ENCODE peak calls at places on chromosome 22, in ten cellular contexts. J, R, Q, A, L, U, Z, O, H and T are unnamed samples.

GRCh38 chr22:46867106-46867505 is 104.7 kb downstream of the TBC1D22A start:
- DNase-seq in A (no peak), Z (no peak), J (no peak), U (no peak), L (no peak), O (no peak), R (no peak), Q (no peak), H (no peak), T (no peak)

GRCh38 chr22:23750374-23750743 is 553 bp downstream of the ZNF70 start:
- DNase-seq in J (no peak), Z (no peak), L (no peak), R (no peak), A (no peak), O (no peak), H (no peak), U (no peak), Q (no peak), T (no peak)

GRCh38 chr22:27670701-27671412 is 130.7 kb downstream of the MN1 start:
- DNase-seq in Q (no peak), J (no peak), U (no peak), H (no peak), O (no peak), Z (no peak), R (no peak), A (peak), L (no peak), T (no peak)

GRCh38 chr22:24035296-24035695 is 24.2 kb downstream of the CABIN1 start:
- DNase-seq in U (no peak), A (peak), Q (no peak), Z (no peak), R (no peak), J (no peak), H (no peak), O (no peak), L (no peak), T (no peak)

GRCh38 chr22:30859714-30860095 is 108.9 kb downstream of the MORC2 start:
- DNase-seq in H (no peak), O (no peak), Z (no peak), A (no peak), U (no peak), R (no peak), Q (no peak), J (no peak), L (no peak), T (no peak)

GRCh38 chr22:33101550-33101949 is 43.4 kb upstream of the SYN3 start:
- DNase-seq in Q (no peak), L (no peak), O (no peak), R (no peak), J (no peak), U (no peak), Z (no peak), H (no peak), A (no peak), T (no peak)

GRCh38 chr22:19038164-19038546 is 84.1 kb downstream of the DGCR2 start:
- DNase-seq in A (no peak), Q (no peak), L (no peak), Z (no peak), O (no peak), H (no peak), J (no peak), R (no peak), U (no peak), T (no peak)

GRCh38 chr22:22410121-22410520 is 98.4 kb downstream of the ZNF280B start:
- DNase-seq in O (no peak), J (no peak), L (no peak), R (peak), U (no peak), H (no peak), A (peak), Q (no peak), Z (no peak), T (no peak)

GRCh38 chr22:26648761-26649363 is 8.5 kb upstream of the MIAT start:
- DNase-seq in A (no peak), L (no peak), Q (no peak), H (no peak), U (no peak), Z (no peak), R (no peak), O (no peak), J (no peak), T (no peak)

DNA sequence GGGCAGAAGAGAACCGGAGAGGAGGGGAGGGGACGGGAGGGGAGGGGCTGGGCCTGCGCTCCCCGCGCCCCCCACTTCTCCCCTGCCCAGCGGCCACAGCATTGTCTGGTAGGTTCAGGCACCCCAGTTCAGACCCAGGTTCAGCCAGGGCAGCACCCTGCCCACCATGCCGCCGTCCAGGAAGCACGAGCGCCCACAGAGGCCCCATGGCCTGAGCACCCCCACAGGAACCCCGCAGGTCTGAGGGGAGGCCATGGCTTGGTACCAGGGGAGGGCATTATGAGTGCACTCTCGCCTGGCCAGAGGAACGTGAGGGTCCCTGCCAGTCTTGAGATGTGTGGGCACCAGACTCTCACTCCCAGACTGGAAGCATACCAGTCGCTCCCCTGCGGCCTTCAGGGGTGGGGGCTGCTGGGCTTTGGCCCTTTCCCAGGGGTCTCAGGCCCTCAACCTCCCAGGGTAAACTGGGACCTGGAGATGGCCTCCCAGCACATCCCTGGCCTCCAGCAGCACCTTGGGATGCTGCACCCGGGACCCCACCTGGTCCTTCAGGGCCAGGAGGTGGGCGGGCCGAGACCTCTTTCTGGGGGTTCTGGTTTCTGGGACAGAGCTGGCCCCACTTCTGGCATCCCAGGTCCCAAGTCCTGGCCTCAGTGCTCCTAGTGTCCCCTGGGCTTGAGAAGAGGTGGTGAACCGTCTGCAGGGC is 598 bp upstream of the PLXNB2 start:
- DNase-seq in L (no peak), R (no peak), O (no peak), Q (no peak), Z (no peak), H (no peak), A (peak), U (no peak), J (no peak), T (no peak)
- H3K27ac ChIP-seq in L (no peak), R (peak), O (peak), Q (peak), Z (peak), H (no peak), A (peak), U (no peak), J (peak), T (no peak)

GRCh38 chr22:48923165-48923875 is 904.4 kb downstream of the BRD1 start:
- DNase-seq in Z (no peak), R (no peak), A (no peak), O (no peak), U (no peak), L (no peak), Q (no peak), H (no peak), J (no peak), T (no peak)
- H3K27ac ChIP-seq in Z (no peak), R (peak), A (no peak), O (no peak), U (no peak), L (no peak), Q (no peak), H (no peak), J (no peak), T (no peak)

GRCh38 chr22:42591987-42592386 is 22.7 kb downstream of the POLDIP3 start:
- DNase-seq in L (no peak), Z (no peak), A (no peak), R (no peak), H (no peak), Q (no peak), U (no peak), O (no peak), J (no peak), T (no peak)

GRCh38 chr22:42596863-42597530 is 17.7 kb downstream of the POLDIP3 start:
- DNase-seq in O (no peak), L (no peak), Z (no peak), U (no peak), A (no peak), Q (no peak), R (no peak), H (no peak), J (no peak), T (no peak)

GRCh38 chr22:42601879-42602465 is 12.7 kb downstream of the POLDIP3 start:
- DNase-seq in R (no peak), L (no peak), A (no peak), J (no peak), U (no peak), Q (no peak), Z (no peak), H (no peak), O (no peak), T (no peak)

GRCh38 chr22:42595434-42595833 is 19.2 kb downstream of the POLDIP3 start:
- DNase-seq in O (no peak), A (no peak), Z (no peak), H (no peak), U (no peak), R (no peak), L (no peak), J (no peak), Q (no peak), T (no peak)

DNA sequence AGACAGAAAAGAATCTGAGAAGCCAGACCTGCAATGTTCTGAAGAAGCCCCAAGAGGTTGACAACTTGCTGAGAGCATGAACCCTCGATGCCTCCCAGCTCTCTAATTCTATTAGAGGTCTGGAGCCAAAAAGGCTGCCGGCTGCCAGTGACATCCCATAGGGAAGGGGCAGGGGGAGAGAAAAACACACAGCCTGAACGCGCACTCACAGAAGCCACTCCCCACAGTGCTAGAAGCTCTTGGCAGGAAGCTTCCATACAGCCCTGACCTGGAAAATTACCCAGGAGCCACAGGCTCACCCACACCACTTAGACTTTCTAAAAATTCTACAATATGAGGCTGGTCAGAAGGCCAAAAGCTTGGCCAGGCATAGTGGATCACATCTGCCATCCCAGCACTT is 18.3 kb downstream of the POLDIP3 start:
- DNase-seq in R (no peak), O (no peak), A (peak), U (no peak), L (no peak), H (no peak), J (no peak), Q (no peak), Z (no peak), T (no peak)
- H3K27ac ChIP-seq in R (no peak), O (no peak), A (peak), U (no peak), L (no peak), H (no peak), J (peak), Q (no peak), Z (no peak), T (no peak)

GRCh38 chr22:44449061-44449682 is 48.9 kb downstream of the RTL6 start:
- DNase-seq in U (no peak), H (peak), O (no peak), R (no peak), A (no peak), Q (peak), L (no peak), Z (no peak), J (no peak), T (peak)
- H3K27ac ChIP-seq in U (no peak), H (peak), O (no peak), R (no peak), A (no peak), Q (peak), L (no peak), Z (no peak), J (no peak), T (peak)